ENCODE peak calls at places on chromosome 14, in seven cellular contexts. Z, P, B, F, U, K and O are unnamed samples.

GRCh38 chr14:81211844-81212243 is 8.9 kb downstream of the GTF2A1 start:
- DNase-seq in B (peak; percentile 22), P (no peak), F (no peak), Z (no peak), K (peak; percentile 35), U (no peak), O (no peak)

GRCh38 chr14:61260939-61261776 is 20.0 kb downstream of the TMEM30B start:
- DNase-seq in U (no peak), K (peak; percentile 13), Z (no peak), F (no peak), P (no peak), B (no peak), O (no peak)

GRCh38 chr14:33564774-33565630 is 385.9 kb downstream of the EGLN3 start:
- DNase-seq in Z (peak; percentile 12), K (peak; percentile 29), F (no peak), P (no peak), B (no peak), U (peak; percentile 57), O (no peak)

GRCh38 chr14:104341532-104342434 is 203.4 kb downstream of the KIF26A start:
- DNase-seq in Z (no peak), K (peak; percentile 64), F (peak; percentile 79), B (peak; percentile 67), P (peak; percentile 85), U (no peak), O (no peak)

GRCh38 chr14:92649934-92650545 is 98.4 kb downstream of the LGMN start:
- DNase-seq in K (no peak), U (no peak), Z (no peak), B (no peak), P (no peak), F (no peak), O (no peak)

GRCh38 chr14:95274283-95274682 is 45.4 kb downstream of the CLMN start:
- DNase-seq in K (no peak), B (no peak), P (no peak), F (no peak), Z (no peak), U (no peak), O (no peak)

GRCh38 chr14:95468416-95469133 is 47.9 kb downstream of the SYNE3 start:
- DNase-seq in F (no peak), B (no peak), K (peak; percentile 84), P (no peak), U (no peak), Z (no peak), O (no peak)

GRCh38 chr14:51738754-51739153 is 87.0 kb downstream of the FRMD6 start:
- DNase-seq in U (no peak), K (peak; percentile 4), B (no peak), Z (peak; percentile 13), F (no peak), P (no peak), O (peak; percentile 13)

GRCh38 chr14:85531594-85532391 is 1.8 kb downstream of the FLRT2 start:
- DNase-seq in Z (no peak), P (peak; percentile 72), B (peak; percentile 21), K (no peak), U (no peak), F (no peak), O (no peak)

GRCh38 chr14:85464135-85464534 is 65.8 kb upstream of the FLRT2 start:
- DNase-seq in Z (no peak), B (no peak), P (no peak), F (no peak), K (no peak), U (no peak), O (no peak)

GRCh38 chr14:52377940-52378339 is 63.8 kb downstream of the PTGER2 start:
- DNase-seq in B (no peak), U (no peak), K (no peak), P (peak; percentile 65), Z (no peak), F (no peak), O (no peak)

GRCh38 chr14:73124180-73124894 is 12.0 kb upstream of the PSEN1 start:
- DNase-seq in U (no peak), K (no peak), B (no peak), Z (no peak), P (no peak), F (no peak), O (no peak)

GRCh38 chr14:65069874-65070709 is 32.2 kb downstream of the MAX start:
- DNase-seq in P (no peak), F (no peak), K (no peak), Z (no peak), U (no peak), B (no peak), O (no peak)

GRCh38 chr14:104927901-104928300 is 3.2 kb downstream of the PLD4 start:
- DNase-seq in F (no peak), U (no peak), P (no peak), Z (no peak), K (no peak), B (no peak), O (no peak)

GRCh38 chr14:99564256-99564902 is 39.6 kb downstream of the CCDC85C start:
- DNase-seq in B (peak; percentile 81), K (peak; percentile 51), Z (no peak), P (no peak), U (no peak), F (no peak), O (no peak)

GRCh38 chr14:104697892-104698583 is 8.6 kb downstream of the INF2 start:
- DNase-seq in Z (no peak), B (no peak), P (no peak), F (no peak), U (no peak), K (no peak), O (no peak)

GRCh38 chr14:91376547-91377477 is 40.8 kb downstream of the CCDC88C start:
- DNase-seq in K (no peak), F (no peak), B (peak; percentile 50), Z (no peak), U (no peak), P (no peak), O (no peak)

GRCh38 chr14:56131004-56131864 is 13.0 kb downstream of the PELI2 start:
- DNase-seq in K (no peak), Z (no peak), U (no peak), B (no peak), P (no peak), F (no peak), O (no peak)
- TF ChIP-seq TAF1 in K (no peak), Z (no peak), U (no peak), B (no peak), P (no peak), F (no peak), O (no peak)

DNA sequence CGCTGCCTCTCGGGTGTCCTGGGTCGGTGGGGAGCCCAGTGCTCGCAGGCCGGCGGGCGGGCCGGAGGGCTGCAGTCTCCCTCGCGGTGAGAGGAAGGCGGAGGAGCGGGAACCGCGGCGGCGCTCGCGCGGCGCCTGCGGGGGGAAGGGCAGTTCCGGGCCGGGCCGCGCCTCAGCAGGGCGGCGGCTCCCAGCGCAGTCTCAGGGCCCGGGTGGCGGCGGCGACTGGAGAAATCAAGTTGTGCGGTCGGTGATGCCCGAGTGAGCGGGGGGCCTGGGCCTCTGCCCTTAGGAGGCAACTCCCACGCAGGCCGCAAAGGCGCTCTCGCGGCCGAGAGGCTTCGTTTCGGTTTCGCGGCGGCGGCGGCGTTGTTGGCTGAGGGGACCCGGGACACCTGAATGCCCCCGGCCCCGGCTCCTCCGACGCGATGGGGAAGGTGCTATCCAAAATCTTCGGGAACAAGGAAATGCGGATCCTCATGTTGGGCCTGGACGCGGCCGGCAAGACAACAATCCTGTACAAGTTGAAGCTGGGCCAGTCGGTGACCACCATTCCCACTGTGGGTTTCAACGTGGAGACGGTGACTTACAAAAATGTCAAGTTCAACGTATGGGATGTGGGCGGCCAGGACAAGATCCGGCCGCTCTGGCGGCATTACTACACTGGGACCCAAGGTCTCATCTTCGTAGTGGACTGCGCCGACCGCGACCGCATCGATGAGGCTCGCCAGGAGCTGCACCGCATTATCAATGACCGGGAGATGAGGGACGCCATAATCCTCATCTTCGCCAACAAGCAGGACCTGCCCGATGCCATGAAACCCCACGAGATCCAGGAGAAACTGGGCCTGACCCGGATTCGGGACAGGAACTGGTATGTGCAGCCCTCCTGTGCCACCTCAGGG is 679 bp downstream of the ARF6 start:
- DNase-seq in Z (peak; percentile 59), B (peak; percentile 80), U (no peak), P (no peak), K (no peak), F (peak; percentile 72), O (peak; percentile 55)
- TF ChIP-seq TAF1 in Z (no peak), B (no peak), U (no peak), P (no peak), K (no peak), F (no peak), O (peak; percentile 58)

GRCh38 chr14:102338724-102339123 is 19.2 kb downstream of the ZNF839 start:
- DNase-seq in B (no peak), P (no peak), F (no peak), K (no peak), U (no peak), Z (no peak), O (no peak)

GRCh38 chr14:102330806-102331205 is 11.3 kb downstream of the ZNF839 start:
- DNase-seq in B (no peak), K (no peak), U (no peak), P (no peak), Z (no peak), F (no peak), O (no peak)

GRCh38 chr14:102333395-102333794 is 13.8 kb downstream of the ZNF839 start:
- DNase-seq in U (no peak), Z (no peak), B (no peak), K (no peak), P (no peak), F (no peak), O (no peak)

GRCh38 chr14:102335163-102335562 is 15.6 kb downstream of the ZNF839 start:
- DNase-seq in B (no peak), K (no peak), P (no peak), F (no peak), U (no peak), Z (no peak), O (no peak)

DNA sequence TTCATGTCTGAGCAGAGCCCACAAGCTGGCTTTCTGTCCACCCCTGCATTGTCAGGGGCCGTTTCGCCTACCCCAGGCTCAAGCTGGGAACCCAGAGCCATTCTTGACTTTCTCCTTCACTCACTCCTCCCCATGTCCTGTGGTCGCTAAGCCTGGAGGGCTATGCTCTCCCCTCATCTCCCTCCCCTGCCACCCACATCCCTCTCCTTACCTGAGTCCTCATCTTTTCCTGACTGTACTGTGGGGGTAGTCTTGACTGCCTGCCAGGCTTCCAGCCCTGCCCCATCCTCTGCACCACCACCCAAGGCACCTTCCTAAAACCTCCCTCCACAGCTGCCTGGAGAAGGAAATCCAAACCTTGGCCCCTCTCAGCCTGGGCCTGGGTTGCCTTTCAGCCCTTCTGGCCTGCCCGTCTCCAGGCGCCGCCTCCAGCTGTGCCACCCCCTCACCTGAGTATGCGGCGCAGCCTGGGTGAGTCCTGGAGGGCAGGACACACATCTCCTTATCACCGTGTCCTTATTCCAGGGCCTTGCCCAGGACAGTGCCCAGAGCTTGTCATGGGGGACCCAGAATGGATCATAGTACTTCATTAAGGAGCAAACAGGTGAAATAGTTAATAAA is 14.4 kb downstream of the ZNF839 start:
- DNase-seq in P (no peak), K (no peak), U (no peak), Z (no peak), F (no peak), B (no peak), O (no peak)
- TF ChIP-seq TAF1 in P (no peak), K (no peak), U (no peak), Z (no peak), F (no peak), B (no peak), O (no peak)

DNA sequence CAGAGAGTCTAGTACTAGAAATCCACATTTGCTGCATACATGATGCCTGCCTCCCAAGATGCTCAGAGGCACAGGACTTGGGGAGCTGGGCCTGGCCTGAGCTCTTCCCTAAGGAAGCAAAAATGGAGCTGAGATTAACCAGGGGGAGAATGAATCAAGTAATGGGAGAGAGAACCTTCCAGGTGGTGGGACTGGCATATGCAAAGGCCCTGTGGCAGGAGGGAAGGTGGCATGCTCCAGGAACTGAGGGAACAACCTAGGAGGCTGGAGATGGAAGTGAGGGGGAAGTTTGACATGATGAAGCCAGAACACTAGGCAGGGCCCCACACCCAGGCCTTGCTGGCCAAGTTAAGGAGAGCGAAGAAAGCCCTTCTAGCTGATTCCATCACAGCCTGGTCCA is 23.3 kb downstream of the TMEM63C start:
- DNase-seq in Z (no peak), K (no peak), P (no peak), U (no peak), B (no peak), F (no peak), O (no peak)
- TF ChIP-seq TAF1 in Z (no peak), K (no peak), P (no peak), U (no peak), B (no peak), F (no peak), O (no peak)